ENCODE peak calls at places on chromosomes 7 and 10, in six cellular contexts. P, D, T, J, X and Q are unnamed samples.

GRCh38 chr7:30977896-30978564 is 14.3 kb downstream of the GHRHR start:
- DNase-seq in P (no peak), D (no peak), T (peak; percentile 72), J (peak; percentile 33), X (no peak), Q (peak; percentile 31)

GRCh38 chr7:8881916-8882315 is 448.5 kb downstream of the NXPH1 start:
- DNase-seq in P (no peak), D (no peak), T (no peak), J (no peak), X (peak; percentile 94), Q (no peak)

GRCh38 chr7:25515876-25516275 is 287.6 kb upstream of the NPVF start:
- DNase-seq in P (no peak), D (no peak), T (no peak), J (no peak), X (no peak), Q (no peak)

GRCh38 chr7:141072548-141073172 is 1.2 kb upstream of the TMEM178B start:
- DNase-seq in P (no peak), D (no peak), T (peak; percentile 19), J (no peak), X (no peak), Q (peak; percentile 79)

GRCh38 chr7:129085148-129085547 is 30.2 kb upstream of the TNPO3 start:
- DNase-seq in P (no peak), D (no peak), T (no peak), J (no peak), X (no peak), Q (no peak)

GRCh38 chr10:7408003-7408493 is 2.8 kb downstream of the SFMBT2 start:
- DNase-seq in P (no peak), D (no peak), T (peak; percentile 48), J (no peak), X (no peak), Q (peak; percentile 24)

GRCh38 chr7:121419201-121420148 is 23.4 kb upstream of the FAM3C start:
- DNase-seq in P (no peak), D (no peak), T (no peak), J (no peak), X (no peak), Q (no peak)

GRCh38 chr7:57868771-57869483 is 418.9 kb downstream of the ZNF716 start:
- DNase-seq in P (no peak), D (no peak), T (no peak), J (no peak), X (no peak), Q (no peak)

GRCh38 chr7:22563621-22564241 is 63.7 kb upstream of the STEAP1B start:
- DNase-seq in P (no peak), D (no peak), T (no peak), J (no peak), X (no peak), Q (no peak)

DNA sequence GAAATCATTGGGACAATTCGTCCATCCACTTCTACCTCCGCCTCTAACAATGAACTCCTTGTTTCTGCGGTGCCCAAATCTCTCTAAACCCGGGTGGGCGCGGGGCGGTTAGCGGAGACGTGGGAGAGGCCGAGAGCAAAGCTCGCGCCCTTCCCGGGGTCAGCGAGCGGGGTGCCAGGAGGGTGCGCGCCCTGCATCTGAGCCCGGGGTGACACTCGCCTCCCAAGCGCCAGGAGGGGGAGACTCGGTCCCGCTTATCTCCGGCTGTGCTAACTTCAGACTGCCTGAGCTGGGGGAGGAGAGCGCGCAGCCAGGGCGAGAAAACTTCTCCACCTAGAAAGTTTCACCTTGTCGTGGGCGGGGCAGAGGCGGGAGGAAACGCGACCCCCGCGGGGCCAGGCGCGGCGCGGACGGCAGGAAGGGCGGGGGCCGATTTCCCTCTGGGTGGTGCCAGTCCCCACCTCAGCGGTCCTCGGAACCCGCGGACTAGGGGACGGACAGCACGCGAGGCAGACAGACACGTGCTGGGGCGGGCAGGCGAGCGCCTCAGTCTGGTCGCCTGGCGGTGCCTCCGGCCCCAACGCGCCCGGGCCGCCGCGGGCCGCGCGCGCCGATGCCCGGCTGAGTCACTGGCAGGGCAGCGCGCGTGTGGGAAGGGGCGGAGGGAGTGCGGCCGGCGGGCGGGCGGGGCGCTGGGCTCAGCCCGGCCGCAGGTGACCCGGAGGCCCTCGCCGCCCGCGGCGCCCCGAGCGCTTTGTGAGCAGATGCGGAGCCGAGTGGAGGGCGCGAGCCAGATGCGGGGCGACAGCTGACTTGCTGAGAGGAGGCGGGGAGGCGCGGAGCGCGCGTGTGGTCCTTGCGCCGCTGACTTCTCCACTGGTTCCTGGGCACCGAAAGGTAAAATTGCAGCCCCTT is at the start of gene MET:
- DNase-seq in P (peak; percentile 82), D (no peak), T (peak; percentile 86), J (peak; percentile 84), X (no peak), Q (peak; percentile 82)
- TF ChIP-seq POLR2AphosphoS5 in P (peak; percentile 60), D (no peak), T (no peak), J (peak; percentile 70), X (no peak), Q (peak; percentile 43)

GRCh38 chr10:63629363-63630084 is 108.3 kb downstream of the REEP3 start:
- DNase-seq in P (peak; percentile 95), D (peak; percentile 83), T (peak; percentile 96), J (peak; percentile 97), X (no peak), Q (peak; percentile 96)

GRCh38 chr10:63627376-63627775 is 106.2 kb downstream of the REEP3 start:
- DNase-seq in P (no peak), D (no peak), T (no peak), J (peak; percentile 8), X (no peak), Q (no peak)

GRCh38 chr10:63630085-63630927 is 109.1 kb downstream of the REEP3 start:
- DNase-seq in P (peak; percentile 90), D (peak; percentile 43), T (peak; percentile 91), J (peak; percentile 63), X (no peak), Q (peak; percentile 91)

GRCh38 chr10:63627881-63628296 is 106.7 kb downstream of the REEP3 start:
- DNase-seq in P (no peak), D (no peak), T (no peak), J (no peak), X (no peak), Q (no peak)

GRCh38 chr10:63628526-63629362 is 107.5 kb downstream of the REEP3 start:
- DNase-seq in P (peak; percentile 53), D (peak; percentile 72), T (peak; percentile 68), J (peak; percentile 49), X (no peak), Q (peak; percentile 67)
- TF ChIP-seq POLR2AphosphoS5 in P (no peak), D (no peak), T (no peak), J (peak; percentile 24), X (no peak), Q (peak; percentile 38)

GRCh38 chr10:114708717-114709352 is 50.8 kb upstream of the ABLIM1 start:
- DNase-seq in P (no peak), D (no peak), T (no peak), J (peak; percentile 52), X (no peak), Q (no peak)
- TF ChIP-seq POLR2AphosphoS5 in P (no peak), D (no peak), T (no peak), J (no peak), X (no peak), Q (no peak)

GRCh38 chr7:146054909-146055308 is 61.7 kb upstream of the CNTNAP2 start:
- DNase-seq in P (no peak), D (no peak), T (no peak), J (no peak), X (no peak), Q (no peak)

GRCh38 chr7:146057958-146058357 is 58.6 kb upstream of the CNTNAP2 start:
- DNase-seq in P (no peak), D (no peak), T (no peak), J (no peak), X (no peak), Q (no peak)

GRCh38 chr7:146053492-146053891 is 63.1 kb upstream of the CNTNAP2 start:
- DNase-seq in P (no peak), D (no peak), T (no peak), J (no peak), X (no peak), Q (no peak)
- TF ChIP-seq POLR2AphosphoS5 in P (no peak), D (no peak), T (no peak), J (no peak), X (no peak), Q (no peak)

GRCh38 chr10:71273506-71273905 is 45.6 kb upstream of the SLC29A3 start:
- DNase-seq in P (no peak), D (no peak), T (no peak), J (no peak), X (no peak), Q (no peak)

GRCh38 chr10:71270821-71271220 is 48.2 kb upstream of the SLC29A3 start:
- DNase-seq in P (no peak), D (no peak), T (no peak), J (no peak), X (no peak), Q (no peak)

GRCh38 chr10:71272122-71272771 is 46.8 kb upstream of the SLC29A3 start:
- DNase-seq in P (no peak), D (no peak), T (no peak), J (no peak), X (no peak), Q (no peak)

GRCh38 chr10:71270301-71270777 is 48.7 kb upstream of the SLC29A3 start:
- DNase-seq in P (no peak), D (no peak), T (peak; percentile 64), J (peak; percentile 68), X (no peak), Q (no peak)

GRCh38 chr10:71271626-71272025 is 47.4 kb upstream of the SLC29A3 start:
- DNase-seq in P (no peak), D (no peak), T (no peak), J (no peak), X (no peak), Q (no peak)
- TF ChIP-seq POLR2AphosphoS5 in P (no peak), D (no peak), T (no peak), J (no peak), X (no peak), Q (no peak)

DNA sequence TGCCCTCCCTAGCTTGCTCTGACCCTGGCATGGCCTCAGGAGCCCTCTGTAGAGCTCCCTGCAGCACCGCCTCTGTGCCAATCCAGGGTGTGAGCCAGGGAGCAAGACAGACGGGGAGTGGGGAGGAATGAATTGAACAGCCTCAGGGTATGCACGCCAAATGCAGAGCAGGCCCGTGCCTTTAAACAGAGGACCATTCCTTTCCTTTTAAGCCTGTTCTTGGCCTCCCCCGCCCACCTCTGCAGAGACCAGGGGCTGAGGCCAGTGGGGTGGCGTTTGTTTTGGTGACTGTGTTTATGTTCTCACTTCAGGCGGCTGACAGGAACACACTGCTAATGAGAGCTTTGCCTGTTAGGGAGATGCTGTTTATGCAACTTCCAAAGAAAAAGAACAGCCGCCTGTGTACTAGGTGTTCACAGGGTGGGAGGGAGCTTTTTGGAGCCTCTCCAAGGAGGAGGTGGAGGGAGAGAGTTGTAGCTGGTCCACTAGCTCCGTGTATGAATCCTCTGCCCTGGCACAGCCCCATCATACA is 528.1 kb upstream of the DPP6 start:
- DNase-seq in P (peak; percentile 85), D (no peak), T (peak; percentile 38), J (no peak), X (no peak), Q (no peak)
- TF ChIP-seq POLR2AphosphoS5 in P (no peak), D (no peak), T (peak; percentile 44), J (no peak), X (no peak), Q (peak; percentile 44)

GRCh38 chr10:103772096-103772845 is 83.1 kb downstream of the SH3PXD2A start:
- DNase-seq in P (peak; percentile 67), D (no peak), T (peak; percentile 87), J (peak; percentile 62), X (no peak), Q (peak; percentile 71)
- TF ChIP-seq POLR2AphosphoS5 in P (no peak), D (no peak), T (peak; percentile 70), J (peak; percentile 92), X (no peak), Q (peak; percentile 70)